ENCODE peak calls at places on chromosomes 13 and 19, in six cellular contexts. D is CD8-positive, alpha-beta T cell; W is AG10803; P is HFFc6; J is activated CD8-positive, alpha-beta T cell treated with anti-CD3 and anti-CD28 coated beads for 36 hours; V is Calu3. A is an unnamed sample.

GRCh38 chr19:35995655-35995993 is 636 bp downstream of the SDHAF1 start:
- DNase-seq in D (peak), W (peak), P (no peak), J (peak), V (peak), A (peak)

GRCh38 chr13:49097374-49097773 is 121.7 kb downstream of the FNDC3A start:
- DNase-seq in D (no peak), W (peak), P (peak), J (no peak), V (no peak), A (no peak)

GRCh38 chr13:40433577-40433976 is 232.9 kb downstream of the FOXO1 start:
- DNase-seq in D (peak), W (no peak), P (no peak), J (peak), V (no peak), A (peak)

GRCh38 chr13:48156466-48156865 is 61.6 kb upstream of the MED4 start:
- DNase-seq in D (peak), W (no peak), P (no peak), J (peak), V (peak), A (peak)

GRCh38 chr19:16571689-16572331 is 405 bp downstream of the SLC35E1 start:
- DNase-seq in D (no peak), W (peak), P (no peak), J (peak), V (no peak), A (peak)

GRCh38 chr19:38930776-38931761 is at the start of gene MRPS12:
- DNase-seq in D (peak), W (peak), P (peak), J (peak), V (peak), A (peak)

GRCh38 chr13:49936943-49937273 is 768 bp upstream of the SPRYD7 start:
- DNase-seq in D (no peak), W (peak), P (no peak), J (no peak), V (no peak), A (no peak)

GRCh38 chr19:6286676-6287075 is 6.9 kb upstream of the MLLT1 start:
- DNase-seq in D (no peak), W (no peak), P (no peak), J (no peak), V (no peak), A (peak)

GRCh38 chr19:51166846-51167490 is 24.9 kb downstream of the SIGLEC7 start:
- DNase-seq in D (no peak), W (no peak), P (no peak), J (peak), V (no peak), A (peak)

GRCh38 chr19:2426661-2427322 is 594 bp downstream of the TIMM13 start:
- DNase-seq in D (peak), W (peak), P (no peak), J (peak), V (peak), A (peak)

GRCh38 chr19:47107201-47107952 is 6.2 kb downstream of the ZC3H4 start:
- DNase-seq in D (peak), W (no peak), P (no peak), J (peak), V (peak), A (peak)

GRCh38 chr13:36385471-36385870 is 39.3 kb upstream of the SPART start:
- DNase-seq in D (no peak), W (no peak), P (no peak), J (no peak), V (no peak), A (no peak)

GRCh38 chr19:17296278-17296677 is 6.9 kb downstream of the ABHD8 start:
- DNase-seq in D (no peak), W (peak), P (peak), J (peak), V (peak), A (no peak)

GRCh38 chr19:57620673-57621348 is 6.8 kb downstream of the ZNF134 start:
- DNase-seq in D (no peak), W (no peak), P (peak), J (no peak), V (no peak), A (no peak)

GRCh38 chr13:66138172-66138811 is 1091.8 kb downstream of the PCDH9 start:
- DNase-seq in D (no peak), W (no peak), P (no peak), J (no peak), V (no peak), A (no peak)

GRCh38 chr13:39012608-39013007 is 22.0 kb upstream of the STOML3 start:
- DNase-seq in D (no peak), W (no peak), P (no peak), J (no peak), V (no peak), A (no peak)
- TF ChIP-seq CTCF in D (no peak), W (no peak), P (peak), J (no peak), V (no peak), A (no peak)

GRCh38 chr19:15265849-15266248 is 33.6 kb upstream of the EPHX3 start:
- DNase-seq in D (no peak), W (peak), P (peak), J (no peak), V (no peak), A (peak)
- TF ChIP-seq CTCF in D (no peak), W (no peak), P (peak), J (no peak), V (no peak), A (no peak)

DNA sequence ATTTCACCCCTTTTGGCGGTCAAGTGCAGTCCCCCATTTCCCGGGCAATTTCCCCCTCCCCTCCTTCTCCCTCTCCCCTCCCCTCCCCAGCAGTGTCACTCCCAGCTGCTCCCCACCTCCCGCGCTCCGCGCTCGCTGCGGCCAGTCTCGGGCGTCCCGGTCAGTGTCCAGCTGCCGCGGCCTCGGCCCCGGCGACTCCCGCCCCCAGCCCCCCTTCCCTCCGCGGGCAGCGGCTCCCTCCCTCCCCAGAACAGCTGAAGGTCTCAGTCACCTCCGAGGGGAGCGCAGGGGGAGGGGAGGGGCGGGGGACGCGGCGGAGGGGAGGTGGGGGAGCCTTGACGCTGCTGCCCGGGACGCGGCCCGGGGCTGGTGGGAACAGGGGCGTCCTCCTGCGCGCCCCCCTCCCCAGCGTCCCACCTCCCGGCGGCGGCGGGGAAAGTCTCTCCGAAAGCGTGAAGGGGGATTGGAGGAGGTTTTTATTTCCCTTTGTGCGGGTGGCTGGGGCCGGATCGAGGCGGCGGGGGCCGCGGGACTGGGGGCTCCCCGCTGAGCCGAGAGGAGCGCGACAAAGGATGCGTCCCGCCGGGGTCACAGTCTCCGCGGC is at the start of gene SHD:
- DNase-seq in D (no peak), W (no peak), P (no peak), J (no peak), V (no peak), A (no peak)
- TF ChIP-seq CTCF in D (no peak), W (no peak), P (no peak), J (no peak), V (no peak), A (no peak)

GRCh38 chr13:23567792-23568480 is 2.3 kb upstream of the TNFRSF19 start:
- DNase-seq in D (no peak), W (peak), P (no peak), J (no peak), V (peak), A (no peak)

GRCh38 chr13:23572836-23573235 is 2.6 kb downstream of the TNFRSF19 start:
- DNase-seq in D (no peak), W (no peak), P (no peak), J (no peak), V (no peak), A (no peak)

GRCh38 chr13:23574421-23574820 is 4.2 kb downstream of the TNFRSF19 start:
- DNase-seq in D (no peak), W (no peak), P (no peak), J (no peak), V (no peak), A (no peak)

GRCh38 chr13:23570099-23570926 is at the start of gene TNFRSF19:
- DNase-seq in D (no peak), W (peak), P (peak), J (no peak), V (no peak), A (no peak)

DNA sequence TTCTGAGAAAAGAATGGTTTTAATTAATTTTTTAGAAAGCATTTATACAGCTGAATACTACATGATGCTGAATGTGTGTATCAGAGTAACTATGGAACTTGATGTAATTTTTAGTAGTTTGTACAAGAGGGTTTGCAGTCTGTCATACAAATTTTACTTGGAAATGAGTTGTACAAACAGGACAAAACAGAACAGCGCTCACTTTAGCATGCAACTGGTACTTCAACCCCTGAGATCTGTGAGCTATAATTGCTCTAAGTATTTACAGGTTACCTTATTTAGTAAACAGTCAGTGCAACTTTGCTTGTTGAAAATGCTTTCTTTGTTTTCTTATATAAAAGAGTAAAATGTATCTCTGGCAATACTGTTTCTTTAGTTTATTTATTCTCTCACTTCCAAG is 719 bp downstream of the TNFRSF19 start:
- DNase-seq in D (no peak), W (peak), P (no peak), J (no peak), V (no peak), A (no peak)
- TF ChIP-seq CTCF in D (no peak), W (peak), P (peak), J (no peak), V (no peak), A (no peak)

GRCh38 chr19:3801412-3802096 is 15.4 kb upstream of the MATK start:
- DNase-seq in D (peak), W (no peak), P (no peak), J (peak), V (no peak), A (peak)
- TF ChIP-seq CTCF in D (no peak), W (peak), P (peak), J (no peak), V (no peak), A (no peak)

GRCh38 chr13:28819046-28819747 is 942 bp upstream of the MTUS2 start:
- DNase-seq in D (no peak), W (peak), P (peak), J (no peak), V (peak), A (no peak)
- TF ChIP-seq CTCF in D (no peak), W (peak), P (peak), J (no peak), V (no peak), A (no peak)

GRCh38 chr19:40703029-40703755 is 12.7 kb upstream of the NUMBL start:
- DNase-seq in D (no peak), W (no peak), P (no peak), J (no peak), V (no peak), A (no peak)

GRCh38 chr19:40704491-40705361 is 12.0 kb downstream of the COQ8B start:
- DNase-seq in D (no peak), W (no peak), P (no peak), J (no peak), V (no peak), A (no peak)

GRCh38 chr19:40701758-40702157 is 11.3 kb upstream of the NUMBL start:
- DNase-seq in D (no peak), W (no peak), P (no peak), J (no peak), V (no peak), A (no peak)

GRCh38 chr19:40700083-40700482 is 9.6 kb upstream of the NUMBL start:
- DNase-seq in D (no peak), W (no peak), P (no peak), J (no peak), V (no peak), A (no peak)

DNA sequence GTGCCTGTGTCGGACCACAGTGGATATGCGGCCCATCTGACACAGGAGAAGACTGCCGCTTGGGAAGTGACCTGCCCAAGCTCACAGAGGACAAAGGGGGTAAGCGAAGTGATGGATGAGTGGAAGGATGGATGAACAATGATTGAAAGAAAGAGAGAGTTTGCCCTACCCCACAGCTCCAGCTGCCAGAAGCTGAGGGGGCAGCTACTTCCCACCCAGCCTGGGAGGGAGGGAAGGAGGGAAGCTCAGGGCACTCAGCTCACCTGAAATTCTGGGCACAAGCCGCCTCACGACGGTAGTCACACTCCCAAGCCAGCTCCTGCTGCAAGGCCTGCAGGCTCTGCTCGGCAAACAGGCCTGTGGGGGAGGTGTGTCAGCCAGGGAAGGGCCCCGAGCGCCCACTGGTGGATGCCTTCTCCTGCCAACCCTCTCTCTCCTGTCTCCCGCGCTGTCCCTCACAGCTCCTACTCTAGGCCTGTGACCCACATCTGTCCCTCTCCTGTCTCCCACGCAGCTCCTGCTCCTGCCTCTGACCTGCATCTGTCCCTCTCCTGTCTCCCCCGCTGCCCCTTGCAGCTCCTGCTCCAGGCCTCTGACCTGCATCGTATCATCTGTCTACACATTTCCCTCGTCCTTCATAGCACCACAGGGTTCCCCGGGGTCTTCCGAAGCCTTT is 12.0 kb upstream of the NUMBL start:
- DNase-seq in D (no peak), W (peak), P (no peak), J (no peak), V (no peak), A (no peak)
- TF ChIP-seq CTCF in D (no peak), W (peak), P (peak), J (no peak), V (no peak), A (no peak)

GRCh38 chr19:48445606-48446481 is at the start of gene GRWD1:
- DNase-seq in D (peak), W (peak), P (peak), J (peak), V (peak), A (peak)
- TF ChIP-seq CTCF in D (no peak), W (no peak), P (peak), J (no peak), V (peak), A (peak)

GRCh38 chr13:108924154-108924940 is 294.9 kb downstream of the MYO16 start:
- DNase-seq in D (no peak), W (no peak), P (peak), J (no peak), V (no peak), A (no peak)
- TF ChIP-seq CTCF in D (no peak), W (no peak), P (no peak), J (no peak), V (no peak), A (no peak)

DNA sequence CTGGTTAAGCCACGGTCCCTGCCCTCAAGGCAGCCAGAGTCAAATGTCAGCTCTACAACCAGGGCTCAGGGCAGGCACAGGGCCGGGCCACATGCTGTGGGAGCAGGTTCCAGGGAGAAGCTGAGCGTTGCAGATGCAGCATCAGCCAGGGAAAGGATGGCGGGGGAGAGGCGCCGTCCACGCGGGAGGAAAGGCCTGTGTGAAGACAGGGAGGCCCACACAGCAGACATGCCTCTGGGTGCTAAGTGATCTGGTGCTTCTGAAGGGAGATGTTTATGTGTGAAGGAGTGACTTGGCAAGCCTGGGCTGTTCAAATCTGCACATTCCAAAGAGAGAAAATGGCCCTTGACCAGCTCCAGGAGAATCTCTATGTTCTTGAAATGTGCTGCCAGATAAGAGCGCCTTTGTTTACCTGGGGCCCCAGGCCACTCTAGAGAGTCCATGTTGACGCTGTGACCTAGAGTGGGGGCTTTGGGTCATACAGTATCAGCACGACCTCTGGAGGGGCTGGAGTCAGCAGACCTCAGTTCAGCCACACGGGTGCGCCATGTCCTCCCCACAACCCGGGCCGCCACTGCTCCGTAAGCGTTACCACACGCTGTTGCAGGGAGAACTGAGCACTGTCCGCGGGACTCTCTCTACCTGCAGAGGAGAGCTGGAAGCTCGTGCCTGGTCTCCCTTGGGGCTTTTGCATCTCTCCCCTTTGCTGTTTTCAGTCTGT is 15.9 kb upstream of the ATF5 start:
- DNase-seq in D (no peak), W (no peak), P (no peak), J (no peak), V (no peak), A (no peak)
- TF ChIP-seq CTCF in D (no peak), W (no peak), P (no peak), J (no peak), V (no peak), A (no peak)

A was measured in spleen.